ENCODE peak calls at places on chromosomes 6 and 20, in seven cellular contexts. O is foreskin keratinocyte, X is nephron progenitor cell, I is cardiac muscle cell, V is WERI-Rb-1, M is GM13977, C is mesothelial cell of epicardium. B is an unnamed sample.

GRCh38 chr6:153101461-153101860 is 29.6 kb downstream of the RGS17 start:
- DNase-seq in O (no peak), X (no peak), I (no peak), V (no peak), M (no peak), C (no peak), B (no peak)

GRCh38 chr20:9270831-9271230 is 201.9 kb downstream of the PLCB4 start:
- DNase-seq in O (no peak), X (no peak), I (no peak), V (no peak), M (no peak), C (no peak), B (no peak)

GRCh38 chr6:166405416-166405815 is 22.7 kb upstream of the MPC1 start:
- DNase-seq in O (no peak), X (peak), I (no peak), V (no peak), M (no peak), C (no peak), B (no peak)

GRCh38 chr20:13013411-13013810 is 4.6 kb downstream of the SPTLC3 start:
- DNase-seq in O (no peak), X (no peak), I (no peak), V (no peak), M (no peak), C (no peak), B (no peak)

GRCh38 chr6:141464490-141464889 is 668.2 kb upstream of the GJE1 start:
- DNase-seq in O (no peak), X (no peak), I (no peak), V (no peak), M (peak), C (no peak), B (peak)

GRCh38 chr6:155013457-155013876 is 18.4 kb downstream of the TIAM2 start:
- DNase-seq in O (no peak), X (no peak), I (no peak), V (peak), M (no peak), C (no peak), B (no peak)

GRCh38 chr6:53831956-53832660 is 37.3 kb downstream of the LRRC1 start:
- DNase-seq in O (no peak), X (no peak), I (no peak), V (no peak), M (no peak), C (no peak), B (no peak)

GRCh38 chr6:4801491-4802118 is 25.4 kb downstream of the CDYL start:
- DNase-seq in O (no peak), X (no peak), I (no peak), V (no peak), M (peak), C (no peak), B (peak)

GRCh38 chr6:71468841-71469750 is 180.5 kb downstream of the OGFRL1 start:
- DNase-seq in O (peak), X (no peak), I (no peak), V (no peak), M (no peak), C (no peak), B (no peak)

GRCh38 chr6:41379314-41379713 is 43.9 kb downstream of the NCR2 start:
- DNase-seq in O (no peak), X (no peak), I (no peak), V (no peak), M (no peak), C (no peak), B (no peak)

GRCh38 chr6:161961046-161961445 is 687.2 kb upstream of the AGPAT4 start:
- DNase-seq in O (no peak), X (no peak), I (no peak), V (no peak), M (no peak), C (no peak), B (no peak)

GRCh38 chr20:37383229-37383989 is 37.5 kb downstream of the SRC start:
- DNase-seq in O (peak), X (no peak), I (no peak), V (no peak), M (no peak), C (no peak), B (no peak)

GRCh38 chr20:17542993-17543412 is 11.8 kb upstream of the BFSP1 start:
- DNase-seq in O (no peak), X (no peak), I (no peak), V (no peak), M (no peak), C (no peak), B (no peak)

GRCh38 chr20:32544893-32545840 is 40.0 kb downstream of the NOL4L start:
- DNase-seq in O (no peak), X (no peak), I (no peak), V (no peak), M (no peak), C (no peak), B (no peak)

GRCh38 chr20:46746972-46747371 is 37.5 kb downstream of the SLC2A10 start:
- DNase-seq in O (peak), X (no peak), I (no peak), V (no peak), M (no peak), C (no peak), B (no peak)

GRCh38 chr6:121504227-121504626 is 68.8 kb downstream of the GJA1 start:
- DNase-seq in O (peak), X (no peak), I (no peak), V (no peak), M (no peak), C (no peak), B (no peak)

GRCh38 chr6:163714179-163714578 is 299.7 kb downstream of the QKI start:
- DNase-seq in O (no peak), X (no peak), I (no peak), V (no peak), M (no peak), C (no peak), B (no peak)

GRCh38 chr6:89346433-89346832 is 6.1 kb downstream of the UBE2J1 start:
- DNase-seq in O (peak), X (no peak), I (no peak), V (no peak), M (no peak), C (no peak), B (no peak)

GRCh38 chr6:84280030-84280429 is 52.6 kb upstream of the CEP162 start:
- DNase-seq in O (peak), X (no peak), I (no peak), V (no peak), M (no peak), C (no peak), B (no peak)

GRCh38 chr6:30494275-30494990 is 5.1 kb downstream of the HLA-E start:
- DNase-seq in O (no peak), X (no peak), I (no peak), V (no peak), M (peak), C (no peak), B (no peak)

GRCh38 chr6:30491963-30492616 is 2.8 kb downstream of the HLA-E start:
- DNase-seq in O (no peak), X (no peak), I (no peak), V (no peak), M (no peak), C (no peak), B (no peak)

GRCh38 chr6:30495993-30496392 is 6.7 kb downstream of the HLA-E start:
- DNase-seq in O (no peak), X (no peak), I (no peak), V (no peak), M (no peak), C (no peak), B (no peak)

GRCh38 chr6:30490031-30490876 is 945 bp downstream of the HLA-E start:
- DNase-seq in O (peak), X (peak), I (peak), V (peak), M (peak), C (no peak), B (peak)

GRCh38 chr6:30493643-30494250 is 4.4 kb downstream of the HLA-E start:
- DNase-seq in O (no peak), X (peak), I (no peak), V (no peak), M (peak), C (no peak), B (no peak)
- TF ChIP-seq CTCF in O (peak), X (no peak), I (peak), V (peak), M (peak), C (no peak), B (peak)

DNA sequence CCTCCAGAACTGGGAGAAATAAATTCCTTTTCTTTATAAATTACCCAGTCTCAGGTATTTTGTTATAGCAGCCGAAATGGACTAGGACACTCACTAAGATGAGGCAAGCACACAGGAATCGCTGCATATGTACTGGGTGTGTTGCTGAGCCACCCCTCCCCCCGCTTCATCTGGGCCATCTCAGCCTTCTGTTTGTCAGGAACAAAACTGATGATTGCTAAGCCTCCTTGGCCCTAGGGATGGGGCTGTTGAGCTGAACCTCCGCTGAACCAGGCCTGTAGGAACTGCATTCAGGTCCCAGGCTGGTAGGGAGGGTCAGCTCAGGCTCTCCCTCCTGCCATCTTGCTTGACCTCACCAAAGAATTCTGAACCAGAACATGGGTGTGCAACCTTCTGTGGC is 108.6 kb downstream of the MAP3K7 start:
- DNase-seq in O (no peak), X (no peak), I (no peak), V (peak), M (no peak), C (no peak), B (no peak)
- TF ChIP-seq CTCF in O (no peak), X (no peak), I (no peak), V (peak), M (no peak), C (no peak), B (no peak)

GRCh38 chr6:109865968-109866367 is 112.1 kb upstream of the GPR6 start:
- DNase-seq in O (no peak), X (no peak), I (no peak), V (peak), M (no peak), C (no peak), B (no peak)
- TF ChIP-seq CTCF in O (no peak), X (no peak), I (no peak), V (peak), M (peak), C (no peak), B (no peak)

DNA sequence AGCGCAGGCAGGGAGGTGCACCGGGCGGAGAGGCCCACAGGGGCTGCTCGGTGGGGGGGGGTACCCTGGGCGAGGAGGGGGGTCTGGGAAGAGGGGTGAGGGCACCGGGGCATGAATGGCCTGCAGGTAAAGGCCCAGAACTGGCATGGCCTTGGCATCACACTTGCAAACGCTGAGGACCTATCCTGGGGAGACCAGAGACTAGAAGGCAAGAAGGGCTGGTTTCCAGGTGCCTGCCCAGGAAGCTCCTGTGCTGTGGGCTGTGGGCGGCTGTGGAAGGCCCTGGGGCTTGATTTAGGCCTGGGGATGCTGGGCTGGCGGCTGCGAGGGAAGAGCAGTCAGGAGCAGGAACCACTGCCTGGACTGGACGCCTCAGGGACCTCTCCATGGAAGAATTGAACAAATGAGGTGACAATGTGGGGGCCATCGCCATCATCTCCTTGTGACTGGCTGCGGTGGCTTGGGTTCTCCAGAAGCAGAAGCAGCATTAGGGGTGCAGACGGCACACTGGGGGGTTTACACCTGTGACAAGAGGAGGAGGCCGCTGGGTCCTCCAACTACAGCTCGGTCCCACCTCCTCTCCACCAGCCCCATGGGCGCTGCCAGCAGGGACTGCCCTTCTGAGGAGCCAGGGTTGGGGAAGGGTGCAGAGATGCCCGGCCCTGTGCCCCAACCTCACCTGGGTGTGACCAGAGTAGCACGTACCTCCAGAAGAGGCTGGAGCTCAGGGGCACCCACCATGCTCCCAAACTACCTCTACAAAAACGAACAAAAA is 32.1 kb upstream of the IRF4 start:
- DNase-seq in O (no peak), X (no peak), I (no peak), V (no peak), M (no peak), C (no peak), B (no peak)
- TF ChIP-seq CTCF in O (no peak), X (no peak), I (no peak), V (no peak), M (no peak), C (no peak), B (no peak)

DNA sequence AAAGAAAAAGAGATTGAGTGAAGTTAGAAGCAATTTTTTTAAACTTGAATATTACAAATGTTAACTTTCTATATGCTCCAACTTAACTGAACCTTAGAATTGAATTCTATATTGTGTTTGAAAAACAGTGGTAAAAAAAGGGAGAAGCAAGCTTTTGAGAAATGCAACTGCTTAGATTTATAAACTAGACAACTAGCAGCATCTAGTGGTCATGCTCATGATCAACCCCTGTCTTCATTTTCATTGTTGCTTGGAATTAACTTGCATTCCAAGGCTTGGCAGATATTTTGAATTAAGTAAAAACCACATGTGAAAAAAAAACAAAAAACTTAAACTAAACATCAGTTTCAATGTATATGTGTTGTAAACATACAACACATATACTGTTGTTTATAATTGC is 113.1 kb downstream of the C6orf58 start:
- DNase-seq in O (peak), X (no peak), I (peak), V (no peak), M (no peak), C (no peak), B (no peak)
- TF ChIP-seq CTCF in O (peak), X (peak), I (peak), V (peak), M (peak), C (peak), B (peak)

GRCh38 chr20:25481235-25481917 is 73.9 kb downstream of the GINS1 start:
- DNase-seq in O (no peak), X (peak), I (no peak), V (no peak), M (no peak), C (no peak), B (no peak)
- TF ChIP-seq CTCF in O (no peak), X (no peak), I (no peak), V (no peak), M (no peak), C (no peak), B (no peak)

GRCh38 chr6:125253881-125254280 is 47.9 kb downstream of the HDDC2 start:
- DNase-seq in O (peak), X (no peak), I (no peak), V (no peak), M (no peak), C (no peak), B (no peak)
- TF ChIP-seq CTCF in O (no peak), X (no peak), I (no peak), V (no peak), M (no peak), C (no peak), B (no peak)

DNA sequence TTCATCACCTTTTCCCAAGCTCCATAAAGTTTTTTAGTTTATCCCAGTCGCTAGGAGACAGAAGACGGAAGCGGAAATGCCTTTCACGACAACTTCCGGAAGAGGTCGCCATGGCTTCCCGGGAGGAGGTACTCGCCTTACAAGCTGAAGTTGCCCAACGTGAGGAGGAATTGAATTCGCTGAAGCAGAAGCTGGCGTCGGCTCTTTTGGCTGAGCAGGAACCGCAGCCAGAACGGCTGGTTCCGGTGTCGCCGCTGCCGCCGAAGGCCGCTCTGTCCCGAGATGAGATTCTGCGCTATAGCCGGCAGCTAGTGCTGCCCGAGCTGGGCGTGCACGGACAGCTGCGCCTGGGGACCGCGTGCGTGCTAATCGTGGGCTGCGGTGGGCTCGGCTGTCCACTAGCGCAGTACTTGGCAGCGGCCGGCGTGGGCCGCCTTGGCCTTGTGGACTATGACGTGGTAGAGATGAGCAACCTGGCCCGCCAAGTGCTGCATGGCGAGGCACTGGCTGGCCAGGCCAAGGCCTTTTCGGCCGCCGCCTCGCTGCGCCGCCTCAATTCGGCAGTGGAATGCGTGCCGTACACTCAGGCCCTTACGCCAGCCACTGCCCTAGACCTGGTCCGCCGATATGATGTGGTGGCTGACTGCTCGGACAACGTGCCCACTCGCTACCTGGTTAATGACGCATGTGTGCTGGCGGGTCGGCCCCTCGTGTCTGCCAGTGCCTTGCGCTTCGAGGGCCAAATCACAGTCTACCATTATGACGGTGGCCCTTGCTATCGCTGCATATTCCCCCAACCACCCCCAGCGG is at the start of gene MOCS3:
- DNase-seq in O (peak), X (peak), I (peak), V (peak), M (peak), C (no peak), B (peak)
- TF ChIP-seq CTCF in O (no peak), X (no peak), I (no peak), V (no peak), M (no peak), C (peak), B (no peak)

DNA sequence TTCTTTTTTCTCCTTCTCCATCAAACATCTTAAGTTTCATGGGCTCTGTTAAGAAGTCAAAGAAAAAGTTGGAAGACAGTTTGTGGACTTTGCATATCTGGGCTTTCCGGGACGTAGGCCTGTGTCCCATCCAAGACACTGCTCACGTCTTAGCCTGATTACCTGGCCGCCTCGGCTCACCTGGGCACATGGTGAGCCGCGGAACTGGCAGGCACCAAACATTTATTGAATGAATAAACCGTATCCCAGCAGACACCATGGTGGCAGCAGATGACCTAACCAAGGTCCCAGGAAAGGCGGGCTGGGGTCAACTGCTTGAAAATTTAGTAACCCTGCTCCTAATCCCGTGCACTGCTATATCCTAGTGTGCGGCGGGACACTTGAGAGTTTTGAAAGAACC is 35.6 kb downstream of the GNAS start:
- DNase-seq in O (no peak), X (no peak), I (no peak), V (no peak), M (no peak), C (no peak), B (no peak)
- TF ChIP-seq CTCF in O (no peak), X (no peak), I (no peak), V (no peak), M (no peak), C (no peak), B (no peak)

DNA sequence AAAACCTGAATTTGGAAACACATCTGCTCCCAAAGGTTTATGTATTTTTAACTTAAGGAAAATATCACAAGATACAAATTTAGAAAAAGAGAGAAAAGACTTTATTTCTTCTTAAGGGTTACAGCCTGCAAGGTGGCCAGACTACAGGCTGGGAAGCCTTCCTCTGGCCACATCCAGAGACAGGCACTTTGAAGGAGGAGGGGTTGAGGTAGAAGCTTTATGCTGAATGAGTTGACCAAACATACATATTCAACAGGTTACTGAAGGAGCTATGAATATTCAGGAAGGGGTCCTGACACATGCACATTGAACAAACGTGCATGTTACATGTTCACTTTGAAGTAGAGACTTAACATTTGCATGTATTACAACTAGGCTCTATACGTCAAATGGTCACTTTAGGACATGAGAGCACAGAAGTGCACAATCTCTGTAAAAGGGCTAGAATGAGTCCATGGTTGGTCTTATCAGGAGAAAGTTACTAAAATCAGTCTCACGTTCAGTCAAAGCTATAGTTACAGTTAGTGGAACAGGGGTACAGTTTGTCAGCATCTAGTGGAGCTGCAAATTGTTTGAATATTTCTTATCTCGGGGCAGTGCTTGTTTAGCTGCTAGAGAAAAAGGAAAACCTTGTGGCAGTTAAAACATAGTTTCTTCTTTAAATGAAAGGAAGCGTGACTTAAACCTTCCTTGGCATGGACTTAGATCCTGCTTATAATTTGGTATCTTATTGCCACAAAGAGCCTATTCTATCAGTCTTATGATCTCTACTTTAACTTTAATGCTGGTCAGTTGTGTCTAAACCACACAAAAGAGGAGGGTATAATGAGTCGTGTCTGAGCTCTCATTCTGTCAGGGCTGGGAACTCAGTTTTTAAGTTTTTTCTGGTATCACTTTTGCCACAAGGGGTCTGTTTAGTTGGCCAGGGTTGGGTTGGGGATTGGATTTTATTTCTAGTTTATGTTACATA is 4.6 kb upstream of the ZSCAN9 start:
- DNase-seq in O (no peak), X (no peak), I (no peak), V (no peak), M (no peak), C (no peak), B (no peak)
- TF ChIP-seq CTCF in O (no peak), X (no peak), I (no peak), V (no peak), M (no peak), C (no peak), B (no peak)